ENCODE peak calls at places on chromosomes 7 and 10, in nine cellular contexts. W is body of pancreas, T is prostate gland, Y is Panc1, O is stomach, J is GM23338, M is cardiac muscle cell, F is BJ, I is brain microvascular endothelial cell. A is an unnamed sample.
A peak's percentile ranks its signal among the peaks of the same experiment; 100 is the strongest.

GRCh38 chr7:157549612-157550299 is 213.0 kb downstream of the DNAJB6 start:
- DNase-seq in W (no peak), T (no peak), I (no peak), O (no peak), F (no peak), Y (no peak), M (no peak), J (no peak), A (no peak)

GRCh38 chr10:17984056-17984455 is 32.3 kb downstream of the SLC39A12 start:
- DNase-seq in F (peak; percentile 11), O (no peak), W (no peak), Y (no peak), T (no peak), I (no peak), J (no peak), M (peak; percentile 40), A (no peak)

GRCh38 chr7:48090095-48090805 is 1.2 kb downstream of the UPP1 start:
- DNase-seq in J (peak; percentile 77), I (peak; percentile 50), T (no peak), M (peak; percentile 51), F (no peak), Y (no peak), W (peak; percentile 48), O (no peak), A (no peak)

GRCh38 chr7:94396606-94397005 is 1.9 kb downstream of the COL1A2 start:
- DNase-seq in W (no peak), I (no peak), J (no peak), O (no peak), M (peak; percentile 76), T (no peak), F (no peak), Y (no peak), A (no peak)

GRCh38 chr10:125201108-125201524 is 40.8 kb upstream of the CTBP2 start:
- DNase-seq in T (no peak), M (no peak), I (peak; percentile 15), F (no peak), J (no peak), Y (no peak), W (no peak), O (no peak), A (no peak)

GRCh38 chr7:4205828-4206227 is 476.3 kb upstream of the FOXK1 start:
- DNase-seq in J (no peak), Y (no peak), T (no peak), O (no peak), F (no peak), M (no peak), I (no peak), W (no peak), A (no peak)

GRCh38 chr10:114491419-114491818 is 87.1 kb upstream of the AFAP1L2 start:
- DNase-seq in O (no peak), T (no peak), Y (no peak), F (no peak), W (no peak), J (no peak), I (no peak), M (no peak), A (no peak)

GRCh38 chr7:101402081-101402779 is 39.6 kb downstream of the COL26A1 start:
- DNase-seq in W (peak; percentile 37), T (peak; percentile 39), Y (no peak), J (peak; percentile 98), O (no peak), I (peak; percentile 18), F (peak; percentile 66), M (peak; percentile 23), A (no peak)

GRCh38 chr10:125035136-125035535 is 93.2 kb downstream of the ZRANB1 start:
- DNase-seq in Y (no peak), F (peak; percentile 87), W (no peak), I (peak; percentile 91), T (no peak), M (peak; percentile 89), J (peak; percentile 57), O (no peak), A (no peak)

GRCh38 chr7:53237344-53237913 is 202.0 kb downstream of the POM121L12 start:
- DNase-seq in Y (no peak), J (no peak), M (no peak), I (no peak), T (no peak), W (no peak), F (no peak), O (no peak), A (no peak)

GRCh38 chr10:92747600-92747999 is 57.8 kb downstream of the HHEX start:
- DNase-seq in W (no peak), F (no peak), Y (no peak), O (no peak), T (no peak), M (no peak), J (no peak), I (no peak), A (no peak)

GRCh38 chr10:46555713-46556514 is 544 bp downstream of the GPRIN2 start:
- DNase-seq in W (peak; percentile 56), O (peak; percentile 47), M (no peak), I (no peak), F (no peak), T (peak; percentile 6), Y (no peak), J (peak; percentile 94), A (peak; percentile 65)

GRCh38 chr10:123377883-123378282 is 223.7 kb downstream of the BUB3 start:
- DNase-seq in W (no peak), J (no peak), M (no peak), T (no peak), O (no peak), F (no peak), Y (peak; percentile 17), I (no peak), A (no peak)

GRCh38 chr10:73968101-73968515 is 29.8 kb upstream of the VCL start:
- DNase-seq in I (no peak), Y (no peak), M (peak; percentile 57), F (no peak), J (peak; percentile 66), T (no peak), W (no peak), O (no peak), A (no peak)

GRCh38 chr10:36608866-36609265 is 516.5 kb upstream of the ANKRD30A start:
- DNase-seq in T (no peak), O (no peak), M (peak; percentile 15), W (no peak), Y (no peak), J (no peak), I (no peak), F (no peak), A (no peak)

GRCh38 chr7:27210441-27211083 is 10.7 kb upstream of the HOXA13 start:
- DNase-seq in I (peak; percentile 40), T (peak; percentile 64), O (no peak), F (no peak), J (peak; percentile 92), Y (no peak), W (peak; percentile 56), M (peak; percentile 52), A (no peak)

GRCh38 chr10:106555599-106555998 is 608.9 kb downstream of the SORCS1 start:
- DNase-seq in I (no peak), T (no peak), J (peak; percentile 39), W (no peak), F (no peak), O (no peak), Y (no peak), M (no peak), A (no peak)

GRCh38 chr10:104862-105565 is 30.2 kb upstream of the ZMYND11 start:
- DNase-seq in M (no peak), Y (no peak), O (no peak), J (no peak), T (no peak), W (peak; percentile 82), F (no peak), I (no peak), A (no peak)

GRCh38 chr10:90642136-90642535 is 215.7 kb downstream of the HTR7 start:
- DNase-seq in M (peak; percentile 81), I (peak; percentile 67), O (no peak), Y (no peak), T (no peak), J (no peak), W (no peak), F (peak; percentile 19), A (no peak)

GRCh38 chr10:7333995-7334964 is 76.6 kb downstream of the SFMBT2 start:
- DNase-seq in I (no peak), J (peak; percentile 44), T (no peak), F (no peak), W (no peak), Y (no peak), M (peak; percentile 35), O (no peak), A (no peak)

DNA sequence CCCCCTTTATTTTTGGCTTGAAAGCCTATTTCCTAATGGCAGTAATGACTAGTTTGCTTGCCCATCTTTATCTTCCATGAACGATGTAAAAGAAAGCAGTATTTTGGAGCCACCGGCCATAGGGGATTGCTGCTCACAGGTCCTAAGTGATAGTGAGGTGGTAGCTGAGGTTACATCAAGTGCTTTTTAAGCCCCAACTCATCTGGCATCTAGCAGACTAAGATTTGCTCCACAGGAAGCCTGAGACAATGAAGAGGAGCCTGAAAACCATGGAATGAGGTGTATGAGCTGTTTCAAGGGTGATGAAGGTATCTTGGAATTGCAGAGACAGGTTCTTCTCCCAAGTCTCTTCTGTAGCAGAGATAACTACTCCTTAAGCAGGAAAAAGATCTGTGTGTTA is 496.3 kb downstream of the XPNPEP1 start:
- DNase-seq in J (no peak), F (no peak), T (no peak), W (no peak), Y (no peak), I (no peak), M (no peak), O (no peak), A (no peak)
- H3K36me3 ChIP-seq in J (no peaks in the 10 kb centered on the region), F (no peaks in the 10 kb centered on the region), T (no peaks in the 10 kb centered on the region), W (no peaks in the 10 kb centered on the region), Y (no peaks in the 10 kb centered on the region), I (no peaks in the 10 kb centered on the region), M (no peaks in the 10 kb centered on the region), O (no peaks in the 10 kb centered on the region), A (no peaks in the 10 kb centered on the region)

GRCh38 chr10:34732926-34733325 is 82.2 kb downstream of the PARD3 start:
- DNase-seq in W (no peak), Y (no peak), I (no peak), O (no peak), M (no peak), T (no peak), J (peak; percentile 77), F (no peak), A (no peak)
- TF ChIP-seq CTCF in W (no peak), Y (peak; percentile 36), I (peak; percentile 52), O (no peak), M (peak; percentile 25), T (no peak), J (peak; percentile 66), F (peak; percentile 16), A (no peak)

DNA sequence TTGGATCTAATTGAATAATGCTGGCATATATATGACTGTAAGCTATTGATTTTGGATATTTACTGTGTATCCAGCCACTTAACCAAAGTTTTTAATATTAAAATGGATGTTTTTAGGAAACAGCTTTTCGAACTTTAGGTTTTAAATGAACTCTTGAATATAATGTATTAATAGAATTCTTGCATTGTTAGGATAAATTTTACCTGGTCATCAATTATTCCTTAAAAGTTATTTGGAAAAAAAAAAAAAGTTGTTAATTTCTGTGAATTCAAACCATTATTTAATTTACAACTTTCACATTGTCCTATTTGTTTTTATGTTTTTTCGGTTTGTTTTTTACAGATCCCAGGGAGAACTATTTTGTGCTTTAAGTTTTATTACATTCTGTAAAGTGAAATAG is 9.8 kb downstream of the TMEM209 start:
- DNase-seq in F (no peak), I (no peak), O (no peak), Y (no peak), J (no peak), T (no peak), M (no peak), W (no peak), A (no peak)
- H3K36me3 ChIP-seq in F (no peaks in the 10 kb centered on the region), I (peaks cover 7% of the 10 kb centered on the region), O (no peaks in the 10 kb centered on the region), Y (peaks cover 15% of the 10 kb centered on the region), J (peaks cover 18% of the 10 kb centered on the region), T (no peaks in the 10 kb centered on the region), M (peaks cover 17% of the 10 kb centered on the region), W (no peaks in the 10 kb centered on the region), A (peaks cover 8% of the 10 kb centered on the region)

GRCh38 chr10:49001402-49001801 is 61.8 kb upstream of the LRRC18 start:
- DNase-seq in T (no peak), W (no peak), I (no peak), O (no peak), F (no peak), J (peak; percentile 76), Y (no peak), M (peak; percentile 8), A (no peak)
- TF ChIP-seq CTCF in T (no peak), W (no peak), I (peak; percentile 41), O (no peak), F (no peak), J (peak; percentile 67), Y (peak; percentile 32), M (peak; percentile 13), A (no peak)